ENCODE peak calls at places on chromosomes 2 and 18, in eight cellular contexts. K is progenitor cell of endocrine pancreas; S is stimulated activated CD4-positive, alpha-beta T cell treated with anti-CD3 and anti-CD28 coated beads, Interleukin-15, amount 100 ng/mL, for 1 hour; U is A549; Y is choroid plexus epithelial cell; W is NCI-H1105; F is CD8-positive, alpha-beta T cell; O is anterior cingulate cortex. C is an unnamed sample.

GRCh38 chr2:86433137-86433536 is 8.0 kb upstream of the KDM3A start:
- DNase-seq in K (no peak), S (no peak), U (no peak), Y (no peak), W (no peak), F (no peak), O (no peak), C (no peak)

GRCh38 chr2:237299897-237300296 is 114.1 kb downstream of the COL6A3 start:
- DNase-seq in K (no peak), S (no peak), U (no peak), Y (peak), W (no peak), F (no peak), O (no peak), C (no peak)

GRCh38 chr2:46538393-46538792 is 59.0 kb downstream of the TMEM247 start:
- DNase-seq in K (no peak), S (no peak), U (no peak), Y (no peak), W (no peak), F (no peak), O (no peak), C (no peak)

GRCh38 chr2:17416891-17417391 is 101.3 kb downstream of the RAD51AP2 start:
- DNase-seq in K (no peak), S (no peak), U (no peak), Y (peak), W (no peak), F (no peak), O (no peak), C (no peak)

GRCh38 chr2:137655812-137656211 is 308.5 kb upstream of the HNMT start:
- DNase-seq in K (no peak), S (no peak), U (no peak), Y (no peak), W (no peak), F (no peak), O (no peak), C (no peak)

GRCh38 chr2:42809876-42810125 is 17.4 kb upstream of the HAAO start:
- DNase-seq in K (peak), S (no peak), U (peak), Y (no peak), W (peak), F (no peak), O (peak), C (peak)

GRCh38 chr2:70672990-70673647 is 94.9 kb downstream of the ADD2 start:
- DNase-seq in K (no peak), S (no peak), U (no peak), Y (no peak), W (no peak), F (no peak), O (no peak), C (no peak)

GRCh38 chr18:11947214-11948119 is 33.8 kb upstream of the IMPA2 start:
- DNase-seq in K (peak), S (peak), U (no peak), Y (peak), W (no peak), F (peak), O (peak), C (no peak)

GRCh38 chr18:31102020-31102684 is at the start of gene DSC2:
- DNase-seq in K (peak), S (no peak), U (no peak), Y (no peak), W (peak), F (no peak), O (peak), C (no peak)

GRCh38 chr2:65018141-65018582 is 29.0 kb downstream of the SLC1A4 start:
- DNase-seq in K (no peak), S (no peak), U (no peak), Y (no peak), W (no peak), F (no peak), O (no peak), C (no peak)

GRCh38 chr18:47775961-47776360 is 154.5 kb downstream of the SMAD2 start:
- DNase-seq in K (no peak), S (no peak), U (no peak), Y (peak), W (no peak), F (no peak), O (no peak), C (no peak)

GRCh38 chr2:105112345-105112744 is 74.5 kb downstream of the MRPS9 start:
- DNase-seq in K (no peak), S (no peak), U (no peak), Y (no peak), W (no peak), F (no peak), O (no peak), C (no peak)

GRCh38 chr2:228917195-228917594 is 353.9 kb downstream of the PID1 start:
- DNase-seq in K (no peak), S (no peak), U (no peak), Y (peak), W (no peak), F (no peak), O (no peak), C (no peak)

GRCh38 chr18:26868968-26869586 is 3.6 kb upstream of the AQP4 start:
- DNase-seq in K (no peak), S (no peak), U (no peak), Y (no peak), W (no peak), F (no peak), O (no peak), C (no peak)

GRCh38 chr2:134120160-134120717 is 133.6 kb upstream of the MGAT5 start:
- DNase-seq in K (peak), S (peak), U (no peak), Y (no peak), W (no peak), F (no peak), O (no peak), C (no peak)

GRCh38 chr2:98134138-98134537 is 47.2 kb downstream of the VWA3B start:
- DNase-seq in K (no peak), S (peak), U (no peak), Y (peak), W (no peak), F (no peak), O (no peak), C (no peak)